ENCODE peak calls at places on chromosomes 13 and 19, in five cellular contexts. M is iPS DF 6.9, O is A673, G is esophagus squamous epithelium, Z is tibial nerve. T is an unnamed sample.

GRCh38 chr13:91133941-91134772 is 213.3 kb upstream of the MIR17HG start:
- DNase-seq in M (no peak), O (peak; percentile 74), G (no peak), Z (peak; percentile 55), T (peak; percentile 69)

GRCh38 chr13:26964278-26965057 is 203.9 kb upstream of the GPR12 start:
- DNase-seq in M (no peak), O (peak; percentile 52), G (no peak), Z (no peak), T (no peak)

GRCh38 chr13:110799246-110800236 is 86.0 kb downstream of the ING1 start:
- DNase-seq in M (no peak), O (peak; percentile 49), G (no peak), Z (peak; percentile 33), T (peak; percentile 73)

GRCh38 chr13:112892759-112893569 is 76.0 kb upstream of the MCF2L start:
- DNase-seq in M (no peak), O (no peak), G (no peak), Z (no peak), T (peak; percentile 79)

GRCh38 chr19:56507446-56508281 is at the start of gene ZNF471:
- DNase-seq in M (peak; percentile 93), O (peak; percentile 95), G (peak; percentile 66), Z (peak; percentile 96), T (peak; percentile 96)

GRCh38 chr19:36363845-36364244 is 15.2 kb downstream of the ZFP14 start:
- DNase-seq in M (no peak), O (no peak), G (no peak), Z (no peak), T (no peak)

GRCh38 chr19:7006305-7006704 is 14.9 kb downstream of the MBD3L2B start:
- DNase-seq in M (no peak), O (no peak), G (no peak), Z (no peak), T (no peak)

GRCh38 chr13:43319617-43320444 is 296.4 kb downstream of the DNAJC15 start:
- DNase-seq in M (no peak), O (no peak), G (no peak), Z (no peak), T (no peak)

GRCh38 chr13:104473936-104474335 is 1407.7 kb upstream of the SLC10A2 start:
- DNase-seq in M (no peak), O (no peak), G (no peak), Z (no peak), T (no peak)

GRCh38 chr19:1715540-1715939 is 37.8 kb upstream of the ONECUT3 start:
- DNase-seq in M (no peak), O (no peak), G (no peak), Z (no peak), T (no peak)

GRCh38 chr19:43738780-43739211 is 16.0 kb downstream of the SMG9 start:
- DNase-seq in M (no peak), O (no peak), G (no peak), Z (no peak), T (no peak)

GRCh38 chr19:5186293-5187050 is 154.1 kb downstream of the PTPRS start:
- DNase-seq in M (no peak), O (peak; percentile 32), G (no peak), Z (no peak), T (no peak)

GRCh38 chr13:96824110-96824509 is 170.2 kb downstream of the OXGR1 start:
- DNase-seq in M (no peak), O (no peak), G (no peak), Z (no peak), T (no peak)

GRCh38 chr19:39207293-39207836 is 3.3 kb upstream of the SYCN start:
- DNase-seq in M (no peak), O (no peak), G (no peak), Z (no peak), T (no peak)

GRCh38 chr19:7535993-7536685 is 622 bp downstream of the PNPLA6 start:
- DNase-seq in M (no peak), O (no peak), G (no peak), Z (no peak), T (no peak)

GRCh38 chr13:100045355-100045754 is 43.5 kb upstream of the PCCA start:
- DNase-seq in M (no peak), O (no peak), G (no peak), Z (no peak), T (no peak)

GRCh38 chr13:97359181-97360057 is 74.5 kb upstream of the RAP2A start:
- DNase-seq in M (peak; percentile 43), O (peak; percentile 83), G (no peak), Z (peak; percentile 84), T (peak; percentile 85)

GRCh38 chr19:23420824-23421223 is 25.6 kb upstream of the ZNF91 start:
- DNase-seq in M (no peak), O (no peak), G (no peak), Z (no peak), T (no peak)

GRCh38 chr13:80131204-80131603 is 209.7 kb downstream of the SPRY2 start:
- DNase-seq in M (no peak), O (peak; percentile 60), G (no peak), Z (peak; percentile 43), T (peak; percentile 67)

GRCh38 chr19:27844261-27844660 is 1368.7 kb downstream of the UQCRFS1 start:
- DNase-seq in M (no peak), O (no peak), G (no peak), Z (no peak), T (no peak)

GRCh38 chr13:45042539-45042938 is 53.2 kb downstream of the GPALPP1 start:
- DNase-seq in M (no peak), O (no peak), G (no peak), Z (no peak), T (no peak)

GRCh38 chr19:1112254-1113208 is 8.7 kb downstream of the GPX4 start:
- DNase-seq in M (no peak), O (no peak), G (no peak), Z (peak; percentile 68), T (no peak)

GRCh38 chr19:9535934-9536333 is 2.5 kb downstream of the ZNF426 start:
- DNase-seq in M (no peak), O (no peak), G (no peak), Z (no peak), T (no peak)

GRCh38 chr19:36215276-36216171 is 618 bp downstream of the ZNF146 start:
- DNase-seq in M (no peak), O (peak; percentile 45), G (no peak), Z (no peak), T (peak; percentile 51)

GRCh38 chr19:46860846-46861690 is at the start of gene ARHGAP35:
- DNase-seq in M (no peak), O (peak; percentile 29), G (no peak), Z (no peak), T (peak; percentile 70)

GRCh38 chr19:42113641-42114348 is 18.5 kb downstream of the POU2F2 start:
- DNase-seq in M (no peak), O (peak; percentile 79), G (no peak), Z (no peak), T (peak; percentile 67)

GRCh38 chr13:111283991-111284390 is 36.5 kb upstream of the TEX29 start:
- DNase-seq in M (no peak), O (no peak), G (no peak), Z (no peak), T (no peak)

GRCh38 chr13:30370146-30370545 is 52.1 kb upstream of the UBE2L5 start:
- DNase-seq in M (no peak), O (no peak), G (no peak), Z (no peak), T (no peak)

GRCh38 chr13:30370916-30371521 is 51.3 kb upstream of the UBE2L5 start:
- DNase-seq in M (no peak), O (no peak), G (no peak), Z (no peak), T (no peak)

GRCh38 chr13:30375436-30375835 is 46.9 kb upstream of the UBE2L5 start:
- DNase-seq in M (no peak), O (no peak), G (no peak), Z (no peak), T (no peak)

GRCh38 chr13:30373727-30374126 is 48.6 kb upstream of the UBE2L5 start:
- DNase-seq in M (no peak), O (no peak), G (peak; percentile 4), Z (no peak), T (no peak)

GRCh38 chr13:30371649-30372265 is 50.5 kb upstream of the UBE2L5 start:
- DNase-seq in M (no peak), O (no peak), G (peak; percentile 29), Z (no peak), T (peak; percentile 78)
- H3K27ac ChIP-seq in M (no peak overlapping the region), O (no peak overlapping the region), G (peak overlapping the region; percentile 71), Z (no peak overlapping the region), T (peak overlapping the region; percentile 91)

GRCh38 chr19:55277494-55277893 is 2.4 kb downstream of the HSPBP1 start:
- DNase-seq in M (no peak), O (no peak), G (no peak), Z (no peak), T (no peak)

GRCh38 chr19:55279376-55279772 is 536 bp downstream of the HSPBP1 start:
- DNase-seq in M (no peak), O (no peak), G (no peak), Z (no peak), T (no peak)

GRCh38 chr19:55275851-55276719 is 3.8 kb downstream of the HSPBP1 start:
- DNase-seq in M (no peak), O (no peak), G (no peak), Z (no peak), T (no peak)

GRCh38 chr19:55278391-55279135 is 1.3 kb downstream of the HSPBP1 start:
- DNase-seq in M (no peak), O (no peak), G (no peak), Z (no peak), T (no peak)

GRCh38 chr19:55276720-55277430 is 3.0 kb downstream of the HSPBP1 start:
- DNase-seq in M (no peak), O (no peak), G (no peak), Z (no peak), T (no peak)
- H3K27ac ChIP-seq in M (no peak overlapping the region), O (no peak overlapping the region), G (no peak overlapping the region), Z (no peak overlapping the region), T (no peak overlapping the region)

GRCh38 chr19:4042064-4042730 is 24.5 kb downstream of the ZBTB7A start:
- DNase-seq in M (no peak), O (no peak), G (no peak), Z (no peak), T (no peak)
- H3K27ac ChIP-seq in M (no peak overlapping the region), O (no peak overlapping the region), G (peak overlapping the region; percentile 29), Z (peak overlapping the region; percentile 90), T (no peak overlapping the region)

GRCh38 chr13:41193469-41193868 is 900 bp downstream of the KBTBD7 start:
- DNase-seq in M (no peak), O (no peak), G (no peak), Z (no peak), T (no peak)
- H3K27ac ChIP-seq in M (no peak overlapping the region), O (no peak overlapping the region), G (no peak overlapping the region), Z (no peak overlapping the region), T (no peak overlapping the region)

DNA sequence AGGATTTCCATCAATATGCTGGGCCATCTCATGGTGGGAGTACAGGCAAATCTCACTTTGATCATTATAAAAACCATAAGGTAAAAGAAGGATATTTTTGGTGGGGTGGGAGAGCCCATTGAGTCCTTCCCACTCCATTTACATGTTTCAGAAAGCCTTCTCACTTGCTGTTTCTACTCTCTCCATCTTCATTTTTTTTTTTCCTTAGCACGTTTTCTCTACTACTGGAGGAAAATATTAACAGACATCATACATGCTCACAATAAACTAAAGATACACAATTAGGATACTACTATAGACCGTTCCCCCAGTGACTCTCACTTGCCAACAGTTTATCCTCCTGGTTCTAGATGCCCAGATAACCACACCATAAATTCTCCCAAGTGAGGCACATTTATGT is 1.8 kb upstream of the AKAP8 start:
- DNase-seq in M (no peak), O (no peak), G (no peak), Z (no peak), T (no peak)
- H3K27ac ChIP-seq in M (no peak overlapping the region), O (peak overlapping the region; percentile 11), G (no peak overlapping the region), Z (peak overlapping the region; percentile 98), T (no peak overlapping the region)

GRCh38 chr13:31201341-31202024 is 1.7 kb downstream of the B3GLCT start:
- DNase-seq in M (no peak), O (peak; percentile 59), G (no peak), Z (peak; percentile 32), T (no peak)
- H3K27ac ChIP-seq in M (no peak overlapping the region), O (no peak overlapping the region), G (no peak overlapping the region), Z (peak overlapping the region; percentile 94), T (peak overlapping the region; percentile 99)

T was measured in hepatocyte.